ENCODE peak calls at places on chromosomes 12 and 14, in five cellular contexts. D is activated CD8-positive, alpha-beta memory T cell treated with anti-CD3 and anti-CD28 coated beads, Interleukin-2, amount 50 U/mL, for 48 hours; K is B cell; E is GM12865; T is spleen. I is an unnamed sample.

GRCh38 chr12:21771311-21771710 is 3.2 kb downstream of the KCNJ8 start:
- DNase-seq in D (no peak), K (no peak), E (no peak), T (no peak), I (no peak)

GRCh38 chr14:103707329-103708263 is 7.7 kb downstream of the XRCC3 start:
- DNase-seq in D (no peak), K (no peak), E (no peak), T (no peak), I (no peak)

GRCh38 chr12:57258977-57259970 is 8.3 kb upstream of the STAC3 start:
- DNase-seq in D (no peak), K (no peak), E (no peak), T (no peak), I (no peak)

GRCh38 chr14:24146622-24146977 is 190 bp upstream of the PSME2 start:
- DNase-seq in D (peak), K (peak), E (peak), T (peak), I (peak)

GRCh38 chr12:89731064-89731463 is 22.4 kb upstream of the ATP2B1 start:
- DNase-seq in D (no peak), K (no peak), E (no peak), T (no peak), I (no peak)

GRCh38 chr12:117805865-117806264 is 162.9 kb downstream of the KSR2 start:
- DNase-seq in D (no peak), K (no peak), E (no peak), T (no peak), I (no peak)

GRCh38 chr14:51368721-51369163 is 128.7 kb downstream of the TMX1 start:
- DNase-seq in D (no peak), K (no peak), E (no peak), T (no peak), I (no peak)

GRCh38 chr14:91415794-91416743 is 1.6 kb downstream of the CCDC88C start:
- DNase-seq in D (no peak), K (peak), E (peak), T (peak), I (peak)

GRCh38 chr12:78101946-78102635 is 271.4 kb downstream of the NAV3 start:
- DNase-seq in D (no peak), K (no peak), E (no peak), T (no peak), I (no peak)

GRCh38 chr12:15522574-15523187 is 200.4 kb downstream of the PTPRO start:
- DNase-seq in D (no peak), K (no peak), E (peak), T (no peak), I (no peak)

GRCh38 chr14:100575266-100575995 is 11.8 kb downstream of the BEGAIN start:
- DNase-seq in D (no peak), K (no peak), E (no peak), T (peak), I (no peak)

GRCh38 chr12:93740721-93741120 is 63.5 kb downstream of the CRADD start:
- DNase-seq in D (no peak), K (no peak), E (no peak), T (no peak), I (no peak)

GRCh38 chr14:24911324-24912095 is 138.4 kb downstream of the STXBP6 start:
- DNase-seq in D (no peak), K (no peak), E (peak), T (no peak), I (no peak)

GRCh38 chr12:50231346-50231745 is 52.0 kb downstream of the LIMA1 start:
- DNase-seq in D (no peak), K (no peak), E (no peak), T (no peak), I (no peak)

GRCh38 chr14:95011449-95012020 is 145.8 kb downstream of the DICER1 start:
- DNase-seq in D (no peak), K (no peak), E (no peak), T (no peak), I (no peak)

GRCh38 chr14:62187265-62187664 is 425.0 kb downstream of the SNAPC1 start:
- DNase-seq in D (no peak), K (no peak), E (no peak), T (no peak), I (no peak)

GRCh38 chr12:94074970-94075695 is 73.2 kb upstream of the PLXNC1 start:
- DNase-seq in D (no peak), K (no peak), E (peak), T (no peak), I (no peak)

GRCh38 chr12:26429070-26429691 is 233.8 kb downstream of the SSPN start:
- DNase-seq in D (no peak), K (no peak), E (no peak), T (no peak), I (no peak)

GRCh38 chr14:69708586-69709169 is 58.3 kb upstream of the SRSF5 start:
- DNase-seq in D (no peak), K (no peak), E (peak), T (no peak), I (no peak)

GRCh38 chr12:14993537-14994266 is 20.9 kb downstream of the PDE6H start:
- DNase-seq in D (no peak), K (peak), E (peak), T (no peak), I (no peak)

GRCh38 chr14:23406244-23406643 is 1.8 kb downstream of the MYH6 start:
- DNase-seq in D (no peak), K (peak), E (peak), T (no peak), I (no peak)

GRCh38 chr14:85195872-85196477 is 334.0 kb upstream of the FLRT2 start:
- DNase-seq in D (no peak), K (no peak), E (no peak), T (no peak), I (no peak)

GRCh38 chr14:29233188-29233587 is 466.6 kb downstream of the FOXG1 start:
- DNase-seq in D (no peak), K (no peak), E (no peak), T (no peak), I (no peak)

GRCh38 chr12:64459388-64460024 is 7.6 kb downstream of the TBK1 start:
- DNase-seq in D (no peak), K (no peak), E (peak), T (peak), I (no peak)

GRCh38 chr12:65742481-65742971 is 81.8 kb upstream of the HMGA2 start:
- DNase-seq in D (no peak), K (no peak), E (no peak), T (no peak), I (no peak)

GRCh38 chr12:100401660-100402059 is 44.8 kb downstream of the SLC17A8 start:
- DNase-seq in D (no peak), K (no peak), E (no peak), T (no peak), I (no peak)